ENCODE peak calls at places on chromosomes 6 and 20, in eight cellular contexts. One of them, this sample, is unnamed.

GRCh38 chr6:22551280-22551679 is 18.1 kb upstream of the HDGFL1 start:
- DNase-seq in CD8-positive, alpha-beta T cell: no peak
- DNase-seq in transverse colon: no peak
- DNase-seq in cardiac muscle cell: no peak
- DNase-seq in HFF-Myc: no peak
- DNase-seq in HCT116: no peak
- DNase-seq in fibroblast of the aortic adventitia: peak; percentile 7
- DNase-seq in ovary: no peak
- DNase-seq in this sample: peak; percentile 28

GRCh38 chr6:14272111-14273085 is 154.8 kb downstream of the CD83 start:
- DNase-seq in CD8-positive, alpha-beta T cell: no peak
- DNase-seq in transverse colon: no peak
- DNase-seq in cardiac muscle cell: no peak
- DNase-seq in HFF-Myc: no peak
- DNase-seq in HCT116: no peak
- DNase-seq in fibroblast of the aortic adventitia: peak; percentile 84
- DNase-seq in ovary: no peak
- DNase-seq in this sample: peak; percentile 89

GRCh38 chr6:163863565-163863964 is 449.0 kb downstream of the QKI start:
- DNase-seq in CD8-positive, alpha-beta T cell: no peak
- DNase-seq in transverse colon: no peak
- DNase-seq in cardiac muscle cell: no peak
- DNase-seq in HFF-Myc: no peak
- DNase-seq in HCT116: no peak
- DNase-seq in fibroblast of the aortic adventitia: no peak
- DNase-seq in ovary: no peak
- DNase-seq in this sample: no peak

GRCh38 chr20:58048096-58048702 is 180.3 kb downstream of the ANKRD60 start:
- DNase-seq in CD8-positive, alpha-beta T cell: no peak
- DNase-seq in transverse colon: no peak
- DNase-seq in cardiac muscle cell: peak; percentile 60
- DNase-seq in HFF-Myc: peak; percentile 62
- DNase-seq in HCT116: no peak
- DNase-seq in fibroblast of the aortic adventitia: peak; percentile 44
- DNase-seq in ovary: no peak
- DNase-seq in this sample: peak; percentile 11

GRCh38 chr6:40623931-40624330 is 36.8 kb upstream of the LRFN2 start:
- DNase-seq in CD8-positive, alpha-beta T cell: no peak
- DNase-seq in transverse colon: no peak
- DNase-seq in cardiac muscle cell: no peak
- DNase-seq in HFF-Myc: no peak
- DNase-seq in HCT116: no peak
- DNase-seq in fibroblast of the aortic adventitia: no peak
- DNase-seq in ovary: no peak
- DNase-seq in this sample: no peak

GRCh38 chr20:10670521-10671220 is 3.1 kb downstream of the JAG1 start:
- DNase-seq in CD8-positive, alpha-beta T cell: no peak
- DNase-seq in transverse colon: no peak
- DNase-seq in cardiac muscle cell: no peak
- DNase-seq in HFF-Myc: no peak
- DNase-seq in HCT116: no peak
- DNase-seq in fibroblast of the aortic adventitia: peak; percentile 56
- DNase-seq in ovary: no peak
- DNase-seq in this sample: no peak

GRCh38 chr6:125201961-125202729 is 48.6 kb downstream of the TPD52L1 start:
- DNase-seq in CD8-positive, alpha-beta T cell: no peak
- DNase-seq in transverse colon: peak; percentile 73
- DNase-seq in cardiac muscle cell: peak; percentile 97
- DNase-seq in HFF-Myc: peak; percentile 74
- DNase-seq in HCT116: peak; percentile 81
- DNase-seq in fibroblast of the aortic adventitia: peak; percentile 98
- DNase-seq in ovary: peak; percentile 58
- DNase-seq in this sample: peak; percentile 97

GRCh38 chr20:31788578-31788977 is 30.6 kb upstream of the MYLK2 start:
- DNase-seq in CD8-positive, alpha-beta T cell: no peak
- DNase-seq in transverse colon: no peak
- DNase-seq in cardiac muscle cell: no peak
- DNase-seq in HFF-Myc: no peak
- DNase-seq in HCT116: no peak
- DNase-seq in fibroblast of the aortic adventitia: peak; percentile 41
- DNase-seq in ovary: no peak
- DNase-seq in this sample: no peak

GRCh38 chr6:4487538-4487937 is 288.7 kb upstream of the CDYL start:
- DNase-seq in CD8-positive, alpha-beta T cell: no peak
- DNase-seq in transverse colon: no peak
- DNase-seq in cardiac muscle cell: no peak
- DNase-seq in HFF-Myc: no peak
- DNase-seq in HCT116: peak; percentile 82
- DNase-seq in fibroblast of the aortic adventitia: no peak
- DNase-seq in ovary: no peak
- DNase-seq in this sample: no peak

GRCh38 chr6:80742481-80742880 is 636.0 kb downstream of the BCKDHB start:
- DNase-seq in CD8-positive, alpha-beta T cell: no peak
- DNase-seq in transverse colon: no peak
- DNase-seq in cardiac muscle cell: peak; percentile 64
- DNase-seq in HFF-Myc: peak; percentile 29
- DNase-seq in HCT116: peak; percentile 35
- DNase-seq in fibroblast of the aortic adventitia: peak; percentile 77
- DNase-seq in ovary: no peak
- DNase-seq in this sample: peak; percentile 62

GRCh38 chr6:129853996-129854711 is 7.0 kb downstream of the TMEM244 start:
- DNase-seq in CD8-positive, alpha-beta T cell: no peak
- DNase-seq in transverse colon: no peak
- DNase-seq in cardiac muscle cell: no peak
- DNase-seq in HFF-Myc: no peak
- DNase-seq in HCT116: peak; percentile 32
- DNase-seq in fibroblast of the aortic adventitia: peak; percentile 33
- DNase-seq in ovary: no peak
- DNase-seq in this sample: peak; percentile 84

GRCh38 chr20:21498646-21499045 is 15.2 kb downstream of the NKX2-2 start:
- DNase-seq in CD8-positive, alpha-beta T cell: no peak
- DNase-seq in transverse colon: no peak
- DNase-seq in cardiac muscle cell: no peak
- DNase-seq in HFF-Myc: no peak
- DNase-seq in HCT116: no peak
- DNase-seq in fibroblast of the aortic adventitia: no peak
- DNase-seq in ovary: no peak
- DNase-seq in this sample: no peak

GRCh38 chr20:10447028-10447427 is 11.9 kb downstream of the SLX4IP start:
- DNase-seq in CD8-positive, alpha-beta T cell: peak; percentile 61
- DNase-seq in transverse colon: peak; percentile 36
- DNase-seq in cardiac muscle cell: peak; percentile 77
- DNase-seq in HFF-Myc: peak; percentile 30
- DNase-seq in HCT116: peak; percentile 67
- DNase-seq in fibroblast of the aortic adventitia: peak; percentile 72
- DNase-seq in ovary: no peak
- DNase-seq in this sample: peak; percentile 89

GRCh38 chr6:40685771-40686170 is 98.6 kb upstream of the LRFN2 start:
- DNase-seq in CD8-positive, alpha-beta T cell: no peak
- DNase-seq in transverse colon: peak; percentile 15
- DNase-seq in cardiac muscle cell: no peak
- DNase-seq in HFF-Myc: no peak
- DNase-seq in HCT116: no peak
- DNase-seq in fibroblast of the aortic adventitia: no peak
- DNase-seq in ovary: no peak
- DNase-seq in this sample: no peak

GRCh38 chr6:13427838-13428527 is 59.4 kb downstream of the GFOD1 start:
- DNase-seq in CD8-positive, alpha-beta T cell: peak; percentile 80
- DNase-seq in transverse colon: peak; percentile 59
- DNase-seq in cardiac muscle cell: no peak
- DNase-seq in HFF-Myc: no peak
- DNase-seq in HCT116: no peak
- DNase-seq in fibroblast of the aortic adventitia: no peak
- DNase-seq in ovary: no peak
- DNase-seq in this sample: no peak

GRCh38 chr6:3261518-3261820 is 2.7 kb downstream of the PSMG4 start:
- DNase-seq in CD8-positive, alpha-beta T cell: no peak
- DNase-seq in transverse colon: no peak
- DNase-seq in cardiac muscle cell: no peak
- DNase-seq in HFF-Myc: no peak
- DNase-seq in HCT116: no peak
- DNase-seq in fibroblast of the aortic adventitia: no peak
- DNase-seq in ovary: no peak
- DNase-seq in this sample: no peak

GRCh38 chr6:3258720-3259490 is at the start of gene PSMG4:
- DNase-seq in CD8-positive, alpha-beta T cell: peak; percentile 86
- DNase-seq in transverse colon: peak; percentile 98
- DNase-seq in cardiac muscle cell: peak; percentile 92
- DNase-seq in HFF-Myc: peak; percentile 43
- DNase-seq in HCT116: peak; percentile 75
- DNase-seq in fibroblast of the aortic adventitia: peak; percentile 79
- DNase-seq in ovary: peak; percentile 97
- DNase-seq in this sample: peak; percentile 84

GRCh38 chr6:3259491-3259958 is 778 bp downstream of the PSMG4 start:
- DNase-seq in CD8-positive, alpha-beta T cell: peak; percentile 28
- DNase-seq in transverse colon: peak; percentile 49
- DNase-seq in cardiac muscle cell: peak; percentile 31
- DNase-seq in HFF-Myc: no peak
- DNase-seq in HCT116: no peak
- DNase-seq in fibroblast of the aortic adventitia: peak; percentile 35
- DNase-seq in ovary: no peak
- DNase-seq in this sample: no peak

GRCh38 chr6:3260772-3261517 is 2.2 kb downstream of the PSMG4 start:
- DNase-seq in CD8-positive, alpha-beta T cell: no peak
- DNase-seq in transverse colon: no peak
- DNase-seq in cardiac muscle cell: no peak
- DNase-seq in HFF-Myc: no peak
- DNase-seq in HCT116: no peak
- DNase-seq in fibroblast of the aortic adventitia: no peak
- DNase-seq in ovary: no peak
- DNase-seq in this sample: no peak

GRCh38 chr6:3260296-3260695 is 1.5 kb downstream of the PSMG4 start:
- DNase-seq in CD8-positive, alpha-beta T cell: no peak
- DNase-seq in transverse colon: no peak
- DNase-seq in cardiac muscle cell: no peak
- DNase-seq in HFF-Myc: no peak
- DNase-seq in HCT116: no peak
- DNase-seq in fibroblast of the aortic adventitia: no peak
- DNase-seq in ovary: no peak
- DNase-seq in this sample: no peak
- H3K4me3 ChIP-seq in CD8-positive, alpha-beta T cell: no peak overlapping the region
- H3K4me3 ChIP-seq in transverse colon: no peak overlapping the region
- H3K4me3 ChIP-seq in cardiac muscle cell: no peak overlapping the region
- H3K4me3 ChIP-seq in HFF-Myc: peak overlapping the region; percentile 92
- H3K4me3 ChIP-seq in HCT116: peak overlapping the region; percentile 74
- H3K4me3 ChIP-seq in fibroblast of the aortic adventitia: peak overlapping the region; percentile 6
- H3K4me3 ChIP-seq in ovary: peak overlapping the region; percentile 58
- H3K4me3 ChIP-seq in this sample: peak overlapping the region; percentile 79

DNA sequence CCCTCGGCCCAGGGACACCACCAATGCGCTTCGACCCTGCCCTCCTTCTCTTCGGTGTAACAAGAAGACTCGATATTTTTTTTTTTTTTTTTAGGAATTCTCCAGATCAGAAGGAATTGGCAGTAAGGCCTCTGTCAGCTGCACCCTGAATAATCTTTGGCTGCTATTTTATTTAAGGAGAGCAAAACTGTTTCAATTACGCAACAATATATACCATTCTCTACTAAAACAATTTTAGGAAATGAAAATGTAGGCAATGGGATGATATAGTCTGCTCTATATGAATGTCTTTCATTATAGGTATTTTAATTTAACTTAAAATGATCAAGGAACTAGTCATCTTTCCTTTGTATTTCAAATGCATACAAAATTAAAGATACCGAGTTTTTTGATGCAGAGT is 13.3 kb downstream of the ZCCHC3 start:
- DNase-seq in CD8-positive, alpha-beta T cell: no peak
- DNase-seq in transverse colon: no peak
- DNase-seq in cardiac muscle cell: no peak
- DNase-seq in HFF-Myc: no peak
- DNase-seq in HCT116: no peak
- DNase-seq in fibroblast of the aortic adventitia: no peak
- DNase-seq in ovary: no peak
- DNase-seq in this sample: no peak
- H3K4me3 ChIP-seq in CD8-positive, alpha-beta T cell: peak overlapping the region; percentile 59
- H3K4me3 ChIP-seq in transverse colon: peak overlapping the region; percentile 36
- H3K4me3 ChIP-seq in cardiac muscle cell: peak overlapping the region; percentile 14
- H3K4me3 ChIP-seq in HFF-Myc: no peak overlapping the region
- H3K4me3 ChIP-seq in HCT116: no peak overlapping the region
- H3K4me3 ChIP-seq in fibroblast of the aortic adventitia: no peak overlapping the region
- H3K4me3 ChIP-seq in ovary: no peak overlapping the region
- H3K4me3 ChIP-seq in this sample: no peak overlapping the region

GRCh38 chr20:2558581-2559301 is 22.4 kb downstream of the TMC2 start:
- DNase-seq in CD8-positive, alpha-beta T cell: no peak
- DNase-seq in transverse colon: no peak
- DNase-seq in cardiac muscle cell: peak; percentile 29
- DNase-seq in HFF-Myc: no peak
- DNase-seq in HCT116: no peak
- DNase-seq in fibroblast of the aortic adventitia: peak; percentile 12
- DNase-seq in ovary: no peak
- DNase-seq in this sample: peak; percentile 1
- H3K4me3 ChIP-seq in CD8-positive, alpha-beta T cell: peak overlapping the region; percentile 15
- H3K4me3 ChIP-seq in transverse colon: peak overlapping the region; percentile 31
- H3K4me3 ChIP-seq in cardiac muscle cell: peak overlapping the region; percentile 15
- H3K4me3 ChIP-seq in HFF-Myc: no peak overlapping the region
- H3K4me3 ChIP-seq in HCT116: no peak overlapping the region
- H3K4me3 ChIP-seq in fibroblast of the aortic adventitia: peak overlapping the region; percentile 22
- H3K4me3 ChIP-seq in ovary: peak overlapping the region; percentile 13
- H3K4me3 ChIP-seq in this sample: no peak overlapping the region

GRCh38 chr6:35554811-35555210 is 42.1 kb upstream of the TULP1 start:
- DNase-seq in CD8-positive, alpha-beta T cell: no peak
- DNase-seq in transverse colon: no peak
- DNase-seq in cardiac muscle cell: no peak
- DNase-seq in HFF-Myc: no peak
- DNase-seq in HCT116: no peak
- DNase-seq in fibroblast of the aortic adventitia: no peak
- DNase-seq in ovary: no peak
- DNase-seq in this sample: no peak

GRCh38 chr6:35552285-35552917 is 39.7 kb upstream of the TULP1 start:
- DNase-seq in CD8-positive, alpha-beta T cell: peak; percentile 53
- DNase-seq in transverse colon: peak; percentile 56
- DNase-seq in cardiac muscle cell: peak; percentile 55
- DNase-seq in HFF-Myc: peak; percentile 39
- DNase-seq in HCT116: peak; percentile 26
- DNase-seq in fibroblast of the aortic adventitia: peak; percentile 36
- DNase-seq in ovary: no peak
- DNase-seq in this sample: no peak

GRCh38 chr6:35547666-35548065 is 35.0 kb upstream of the TULP1 start:
- DNase-seq in CD8-positive, alpha-beta T cell: no peak
- DNase-seq in transverse colon: no peak
- DNase-seq in cardiac muscle cell: peak; percentile 35
- DNase-seq in HFF-Myc: no peak
- DNase-seq in HCT116: no peak
- DNase-seq in fibroblast of the aortic adventitia: no peak
- DNase-seq in ovary: no peak
- DNase-seq in this sample: no peak

GRCh38 chr6:35553309-35553708 is 40.6 kb upstream of the TULP1 start:
- DNase-seq in CD8-positive, alpha-beta T cell: no peak
- DNase-seq in transverse colon: no peak
- DNase-seq in cardiac muscle cell: no peak
- DNase-seq in HFF-Myc: no peak
- DNase-seq in HCT116: no peak
- DNase-seq in fibroblast of the aortic adventitia: no peak
- DNase-seq in ovary: no peak
- DNase-seq in this sample: no peak

DNA sequence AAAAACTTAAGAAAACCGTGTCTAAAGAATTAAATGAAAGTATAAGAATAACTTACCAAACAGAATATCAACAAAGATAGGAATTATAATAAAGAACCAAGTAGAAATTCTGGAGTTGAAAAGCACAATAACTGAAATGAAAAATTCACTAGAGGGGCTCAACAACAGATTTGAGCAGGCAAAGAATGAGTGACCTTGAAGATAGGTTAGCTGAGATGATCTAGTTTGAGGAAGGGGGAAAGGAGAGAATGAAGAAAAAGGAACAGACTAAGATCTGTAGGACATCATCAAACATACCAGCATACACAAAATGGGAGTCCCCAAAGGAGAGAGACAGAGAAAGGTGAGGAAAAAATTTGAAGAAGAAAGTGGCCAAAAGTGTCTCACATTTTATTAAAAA is 37.7 kb upstream of the TULP1 start:
- DNase-seq in CD8-positive, alpha-beta T cell: no peak
- DNase-seq in transverse colon: no peak
- DNase-seq in cardiac muscle cell: no peak
- DNase-seq in HFF-Myc: no peak
- DNase-seq in HCT116: no peak
- DNase-seq in fibroblast of the aortic adventitia: no peak
- DNase-seq in ovary: no peak
- DNase-seq in this sample: no peak
- H3K4me3 ChIP-seq in CD8-positive, alpha-beta T cell: no peak overlapping the region
- H3K4me3 ChIP-seq in transverse colon: no peak overlapping the region
- H3K4me3 ChIP-seq in cardiac muscle cell: no peak overlapping the region
- H3K4me3 ChIP-seq in HFF-Myc: no peak overlapping the region
- H3K4me3 ChIP-seq in HCT116: no peak overlapping the region
- H3K4me3 ChIP-seq in fibroblast of the aortic adventitia: no peak overlapping the region
- H3K4me3 ChIP-seq in ovary: no peak overlapping the region
- H3K4me3 ChIP-seq in this sample: no peak overlapping the region

This sample was measured in fibroblast of lung.